ENCODE peak calls at places on chromosomes 11 and 22, in six cellular contexts. T, K, J, C, O and H are unnamed samples.

GRCh38 chr22:47918936-47919505 is 1156.6 kb downstream of the TBC1D22A start:
- DNase-seq in T (no peak), K (no peak), J (no peak), C (no peak), O (no peak), H (no peak)

GRCh38 chr11:72838691-72839305 is 24.6 kb downstream of the ATG16L2 start:
- DNase-seq in T (no peak), K (no peak), J (no peak), C (no peak), O (no peak), H (no peak)

GRCh38 chr11:131370090-131370751 is at the start of gene NTM:
- DNase-seq in T (no peak), K (no peak), J (peak), C (no peak), O (peak), H (no peak)

GRCh38 chr22:22469527-22469926 is 39.0 kb downstream of the ZNF280B start:
- DNase-seq in T (no peak), K (no peak), J (no peak), C (no peak), O (no peak), H (no peak)

GRCh38 chr11:2732261-2732939 is 32.6 kb upstream of the KCNQ1OT1 start:
- DNase-seq in T (no peak), K (no peak), J (no peak), C (no peak), O (no peak), H (no peak)

GRCh38 chr11:125215951-125216350 is 51.4 kb downstream of the PKNOX2 start:
- DNase-seq in T (no peak), K (no peak), J (no peak), C (no peak), O (no peak), H (no peak)

GRCh38 chr22:33757443-33758124 is 162.7 kb downstream of the LARGE1 start:
- DNase-seq in T (no peak), K (no peak), J (no peak), C (no peak), O (no peak), H (no peak)

GRCh38 chr11:2702771-2703486 is 3.1 kb upstream of the KCNQ1OT1 start:
- DNase-seq in T (no peak), K (no peak), J (no peak), C (peak), O (no peak), H (no peak)

GRCh38 chr11:27385245-27385644 is 22.2 kb upstream of the CCDC34 start:
- DNase-seq in T (no peak), K (no peak), J (no peak), C (no peak), O (peak), H (no peak)

GRCh38 chr11:43832536-43832935 is 48.1 kb upstream of the ALKBH3 start:
- DNase-seq in T (no peak), K (no peak), J (no peak), C (no peak), O (no peak), H (no peak)

GRCh38 chr11:15711311-15711710 is 596.6 kb downstream of the INSC start:
- DNase-seq in T (no peak), K (no peak), J (no peak), C (no peak), O (no peak), H (no peak)

GRCh38 chr22:50577697-50577986 is 585 bp downstream of the CPT1B start:
- DNase-seq in T (no peak), K (no peak), J (no peak), C (no peak), O (no peak), H (no peak)

GRCh38 chr11:12460441-12460840 is 83.1 kb downstream of the PARVA start:
- DNase-seq in T (no peak), K (no peak), J (no peak), C (no peak), O (no peak), H (no peak)

GRCh38 chr11:86222081-86222480 is 22.5 kb upstream of the EED start:
- DNase-seq in T (no peak), K (no peak), J (no peak), C (no peak), O (peak), H (no peak)

GRCh38 chr11:64035581-64035980 is at the start of gene FLRT1:
- DNase-seq in T (no peak), K (no peak), J (no peak), C (no peak), O (no peak), H (no peak)

GRCh38 chr11:128603003-128603715 is 15.8 kb upstream of the ETS1 start:
- DNase-seq in T (no peak), K (no peak), J (no peak), C (no peak), O (no peak), H (no peak)

GRCh38 chr22:50699001-50699753 is 26.6 kb downstream of the SHANK3 start:
- DNase-seq in T (no peak), K (no peak), J (no peak), C (peak), O (no peak), H (no peak)

GRCh38 chr11:23732026-23732425 is 764.8 kb upstream of the LUZP2 start:
- DNase-seq in T (no peak), K (no peak), J (no peak), C (no peak), O (no peak), H (no peak)

GRCh38 chr22:41845380-41846267 is 12.7 kb downstream of the SREBF2 start:
- DNase-seq in T (no peak), K (no peak), J (no peak), C (no peak), O (no peak), H (no peak)

GRCh38 chr11:62398011-62398994 is 20.5 kb upstream of the SCGB1A1 start:
- DNase-seq in T (no peak), K (no peak), J (no peak), C (no peak), O (peak), H (no peak)

GRCh38 chr11:66315498-66315885 is 1.4 kb downstream of the CD248 start:
- DNase-seq in T (no peak), K (no peak), J (no peak), C (no peak), O (no peak), H (no peak)

GRCh38 chr11:17651681-17652080 is 67.7 kb upstream of the MYOD1 start:
- DNase-seq in T (no peak), K (no peak), J (no peak), C (no peak), O (no peak), H (no peak)